ENCODE peak calls at places on chromosomes 12 and 14, in nine cellular contexts. One of them, this sample, is unnamed.

GRCh38 chr12:52009081-52009751 is 2.5 kb downstream of the TAMALIN start:
- DNase-seq in right cardiac atrium: no peak
- DNase-seq in C1 segment of cervical spinal cord: no peak
- DNase-seq in esophagus squamous epithelium: no peak
- DNase-seq in brain pericyte: no peak
- DNase-seq in Peyer's patch: no peak
- DNase-seq in anterior cingulate cortex: no peak
- DNase-seq in LHCN-M2: no peak
- DNase-seq in activated T-cell treated with anti-CD3 and anti-CD28 coated beads for 48 hours: no peak
- DNase-seq in this sample: no peak

GRCh38 chr14:103867523-103867953 is 20.2 kb upstream of the PPP1R13B start:
- DNase-seq in right cardiac atrium: peak
- DNase-seq in activated T-cell treated with anti-CD3 and anti-CD28 coated beads for 48 hours: no peak
- DNase-seq in brain pericyte: no peak
- DNase-seq in Peyer's patch: no peak
- DNase-seq in esophagus squamous epithelium: no peak
- DNase-seq in anterior cingulate cortex: no peak
- DNase-seq in LHCN-M2: no peak
- DNase-seq in C1 segment of cervical spinal cord: no peak
- DNase-seq in this sample: no peak

GRCh38 chr12:27193854-27194544 is 50.1 kb upstream of the STK38L start:
- DNase-seq in C1 segment of cervical spinal cord: no peak
- DNase-seq in LHCN-M2: peak
- DNase-seq in right cardiac atrium: peak
- DNase-seq in anterior cingulate cortex: no peak
- DNase-seq in Peyer's patch: no peak
- DNase-seq in esophagus squamous epithelium: no peak
- DNase-seq in brain pericyte: no peak
- DNase-seq in activated T-cell treated with anti-CD3 and anti-CD28 coated beads for 48 hours: no peak
- DNase-seq in this sample: peak

GRCh38 chr14:77752266-77752665 is 8.7 kb downstream of the SNW1 start:
- DNase-seq in brain pericyte: no peak
- DNase-seq in activated T-cell treated with anti-CD3 and anti-CD28 coated beads for 48 hours: no peak
- DNase-seq in LHCN-M2: no peak
- DNase-seq in esophagus squamous epithelium: no peak
- DNase-seq in C1 segment of cervical spinal cord: no peak
- DNase-seq in Peyer's patch: no peak
- DNase-seq in anterior cingulate cortex: no peak
- DNase-seq in right cardiac atrium: no peak
- DNase-seq in this sample: no peak

GRCh38 chr14:100305446-100306255 is 593 bp downstream of the SLC25A29 start:
- DNase-seq in right cardiac atrium: peak
- DNase-seq in anterior cingulate cortex: no peak
- DNase-seq in activated T-cell treated with anti-CD3 and anti-CD28 coated beads for 48 hours: no peak
- DNase-seq in Peyer's patch: peak
- DNase-seq in brain pericyte: no peak
- DNase-seq in esophagus squamous epithelium: no peak
- DNase-seq in C1 segment of cervical spinal cord: no peak
- DNase-seq in LHCN-M2: no peak
- DNase-seq in this sample: no peak

GRCh38 chr12:111406474-111407370 is 999 bp downstream of the SH2B3 start:
- DNase-seq in activated T-cell treated with anti-CD3 and anti-CD28 coated beads for 48 hours: no peak
- DNase-seq in esophagus squamous epithelium: no peak
- DNase-seq in LHCN-M2: no peak
- DNase-seq in Peyer's patch: no peak
- DNase-seq in anterior cingulate cortex: peak
- DNase-seq in C1 segment of cervical spinal cord: peak
- DNase-seq in right cardiac atrium: peak
- DNase-seq in brain pericyte: no peak
- DNase-seq in this sample: no peak

GRCh38 chr12:21538259-21538658 is 12.2 kb downstream of the SPX start:
- DNase-seq in activated T-cell treated with anti-CD3 and anti-CD28 coated beads for 48 hours: no peak
- DNase-seq in C1 segment of cervical spinal cord: no peak
- DNase-seq in esophagus squamous epithelium: no peak
- DNase-seq in right cardiac atrium: no peak
- DNase-seq in anterior cingulate cortex: no peak
- DNase-seq in Peyer's patch: no peak
- DNase-seq in LHCN-M2: no peak
- DNase-seq in brain pericyte: no peak
- DNase-seq in this sample: no peak

GRCh38 chr12:13817131-13817530 is 164.3 kb downstream of the GRIN2B start:
- DNase-seq in right cardiac atrium: peak
- DNase-seq in anterior cingulate cortex: no peak
- DNase-seq in brain pericyte: no peak
- DNase-seq in esophagus squamous epithelium: no peak
- DNase-seq in Peyer's patch: no peak
- DNase-seq in activated T-cell treated with anti-CD3 and anti-CD28 coated beads for 48 hours: no peak
- DNase-seq in LHCN-M2: no peak
- DNase-seq in C1 segment of cervical spinal cord: no peak
- DNase-seq in this sample: peak

GRCh38 chr12:75984577-75985182 is 46.9 kb downstream of the PHLDA1 start:
- DNase-seq in C1 segment of cervical spinal cord: no peak
- DNase-seq in LHCN-M2: no peak
- DNase-seq in right cardiac atrium: no peak
- DNase-seq in brain pericyte: no peak
- DNase-seq in activated T-cell treated with anti-CD3 and anti-CD28 coated beads for 48 hours: no peak
- DNase-seq in esophagus squamous epithelium: no peak
- DNase-seq in Peyer's patch: no peak
- DNase-seq in anterior cingulate cortex: no peak
- DNase-seq in this sample: no peak

GRCh38 chr14:88955470-88955869 is 131.0 kb downstream of the TTC8 start:
- DNase-seq in activated T-cell treated with anti-CD3 and anti-CD28 coated beads for 48 hours: no peak
- DNase-seq in anterior cingulate cortex: no peak
- DNase-seq in C1 segment of cervical spinal cord: no peak
- DNase-seq in brain pericyte: no peak
- DNase-seq in esophagus squamous epithelium: no peak
- DNase-seq in LHCN-M2: no peak
- DNase-seq in Peyer's patch: no peak
- DNase-seq in right cardiac atrium: no peak
- DNase-seq in this sample: no peak

GRCh38 chr12:16670456-16671050 is 64.6 kb upstream of the LMO3 start:
- DNase-seq in brain pericyte: no peak
- DNase-seq in LHCN-M2: peak
- DNase-seq in anterior cingulate cortex: no peak
- DNase-seq in esophagus squamous epithelium: no peak
- DNase-seq in C1 segment of cervical spinal cord: no peak
- DNase-seq in Peyer's patch: no peak
- DNase-seq in activated T-cell treated with anti-CD3 and anti-CD28 coated beads for 48 hours: no peak
- DNase-seq in right cardiac atrium: no peak
- DNase-seq in this sample: no peak